ENCODE peak calls at places on chromosome 21, in six cellular contexts. One of them, this sample, is unnamed.

GRCh38 chr21:15742052-15742451 is 12.3 kb downstream of the USP25 start:
- DNase-seq in left lung: no peak
- DNase-seq in H9: no peak
- DNase-seq in GM12864: no peak
- DNase-seq in CD8-positive, alpha-beta T cell: no peak
- DNase-seq in neural crest cell: no peak
- DNase-seq in this sample: no peak

GRCh38 chr21:28754127-28754611 is 238.5 kb downstream of the LTN1 start:
- DNase-seq in GM12864: no peak
- DNase-seq in left lung: no peak
- DNase-seq in neural crest cell: no peak
- DNase-seq in H9: no peak
- DNase-seq in CD8-positive, alpha-beta T cell: no peak
- DNase-seq in this sample: no peak

GRCh38 chr21:19853709-19854575 is 1144.3 kb upstream of the NCAM2 start:
- DNase-seq in H9: peak; percentile 59
- DNase-seq in left lung: peak; percentile 33
- DNase-seq in GM12864: no peak
- DNase-seq in CD8-positive, alpha-beta T cell: no peak
- DNase-seq in neural crest cell: no peak
- DNase-seq in this sample: no peak

GRCh38 chr21:19256934-19257660 is 853.5 kb upstream of the TMPRSS15 start:
- DNase-seq in GM12864: no peak
- DNase-seq in CD8-positive, alpha-beta T cell: no peak
- DNase-seq in neural crest cell: no peak
- DNase-seq in H9: no peak
- DNase-seq in left lung: no peak
- DNase-seq in this sample: no peak

GRCh38 chr21:21051109-21052055 is 53.2 kb downstream of the NCAM2 start:
- DNase-seq in GM12864: no peak
- DNase-seq in H9: no peak
- DNase-seq in left lung: no peak
- DNase-seq in CD8-positive, alpha-beta T cell: no peak
- DNase-seq in neural crest cell: no peak
- DNase-seq in this sample: no peak

GRCh38 chr21:16072176-16072575 is 342.4 kb downstream of the USP25 start:
- DNase-seq in CD8-positive, alpha-beta T cell: no peak
- DNase-seq in left lung: no peak
- DNase-seq in H9: no peak
- DNase-seq in neural crest cell: no peak
- DNase-seq in GM12864: no peak
- DNase-seq in this sample: no peak

GRCh38 chr21:45468051-45468970 is 63.3 kb downstream of the COL18A1 start:
- DNase-seq in neural crest cell: no peak
- DNase-seq in GM12864: no peak
- DNase-seq in H9: no peak
- DNase-seq in CD8-positive, alpha-beta T cell: no peak
- DNase-seq in left lung: no peak
- DNase-seq in this sample: no peak

GRCh38 chr21:42833439-42833815 is 45.9 kb downstream of the WDR4 start:
- DNase-seq in H9: peak; percentile 65
- DNase-seq in left lung: no peak
- DNase-seq in GM12864: peak; percentile 42
- DNase-seq in CD8-positive, alpha-beta T cell: peak; percentile 47
- DNase-seq in neural crest cell: no peak
- DNase-seq in this sample: no peak

GRCh38 chr21:14741237-14741636 is 195.1 kb upstream of the SAMSN1 start:
- DNase-seq in neural crest cell: no peak
- DNase-seq in CD8-positive, alpha-beta T cell: no peak
- DNase-seq in H9: no peak
- DNase-seq in GM12864: no peak
- DNase-seq in left lung: no peak
- DNase-seq in this sample: no peak

GRCh38 chr21:9763807-9764206 is 757.6 kb upstream of the TPTE start:
- DNase-seq in GM12864: no peak
- DNase-seq in left lung: no peak
- DNase-seq in neural crest cell: no peak
- DNase-seq in CD8-positive, alpha-beta T cell: no peak
- DNase-seq in H9: no peak
- DNase-seq in this sample: no peak

GRCh38 chr21:33543505-33544129 is 779 bp downstream of the SON start:
- DNase-seq in left lung: peak; percentile 70
- DNase-seq in H9: peak; percentile 66
- DNase-seq in CD8-positive, alpha-beta T cell: no peak
- DNase-seq in GM12864: no peak
- DNase-seq in neural crest cell: peak; percentile 72
- DNase-seq in this sample: peak; percentile 83

GRCh38 chr21:32412162-32412997 is at the start of gene EVA1C:
- DNase-seq in CD8-positive, alpha-beta T cell: peak; percentile 83
- DNase-seq in left lung: peak; percentile 55
- DNase-seq in neural crest cell: no peak
- DNase-seq in GM12864: no peak
- DNase-seq in H9: peak; percentile 69
- DNase-seq in this sample: peak; percentile 13
- TF ChIP-seq CTCF in CD8-positive, alpha-beta T cell: peak; percentile 23
- TF ChIP-seq CTCF in left lung: no peak
- TF ChIP-seq CTCF in neural crest cell: no peak
- TF ChIP-seq CTCF in GM12864: no peak
- TF ChIP-seq CTCF in H9: no peak
- TF ChIP-seq CTCF in this sample: no peak

DNA sequence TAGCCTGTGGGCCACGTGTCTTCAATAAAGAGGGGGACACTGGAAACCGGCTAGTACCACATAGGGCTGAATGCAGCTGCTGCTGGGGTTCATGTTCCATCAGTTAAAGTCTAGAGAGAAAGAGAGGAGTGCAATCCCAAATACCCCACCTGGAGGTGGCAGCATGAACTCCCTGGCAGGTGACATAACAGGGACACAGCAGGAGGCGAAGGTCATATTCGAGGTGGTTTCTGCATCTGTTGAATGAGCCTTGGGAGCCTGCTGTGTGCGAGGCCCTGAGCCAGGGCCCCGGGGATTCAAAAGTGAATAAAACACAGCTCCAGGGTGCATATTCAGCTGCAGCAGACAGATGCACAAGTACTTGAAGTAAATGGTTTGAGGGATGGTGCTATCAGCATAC is 456.9 kb downstream of the SETD4 start:
- DNase-seq in left lung: no peak
- DNase-seq in GM12864: no peak
- DNase-seq in CD8-positive, alpha-beta T cell: no peak
- DNase-seq in neural crest cell: no peak
- DNase-seq in H9: peak; percentile 52
- DNase-seq in this sample: no peak
- TF ChIP-seq CTCF in left lung: no peak
- TF ChIP-seq CTCF in GM12864: no peak
- TF ChIP-seq CTCF in CD8-positive, alpha-beta T cell: no peak
- TF ChIP-seq CTCF in neural crest cell: no peak
- TF ChIP-seq CTCF in H9: peak; percentile 57
- TF ChIP-seq CTCF in this sample: no peak

GRCh38 chr21:26909972-26910371 is 56.9 kb downstream of the ADAMTS5 start:
- DNase-seq in GM12864: no peak
- DNase-seq in H9: peak; percentile 53
- DNase-seq in left lung: no peak
- DNase-seq in CD8-positive, alpha-beta T cell: no peak
- DNase-seq in neural crest cell: no peak
- DNase-seq in this sample: no peak
- TF ChIP-seq CTCF in GM12864: no peak
- TF ChIP-seq CTCF in H9: peak; percentile 56
- TF ChIP-seq CTCF in left lung: no peak
- TF ChIP-seq CTCF in CD8-positive, alpha-beta T cell: no peak
- TF ChIP-seq CTCF in neural crest cell: no peak
- TF ChIP-seq CTCF in this sample: no peak

GRCh38 chr21:41598561-41599511 is 90.9 kb upstream of the TMPRSS2 start:
- DNase-seq in neural crest cell: no peak
- DNase-seq in H9: no peak
- DNase-seq in left lung: peak; percentile 78
- DNase-seq in CD8-positive, alpha-beta T cell: no peak
- DNase-seq in GM12864: no peak
- DNase-seq in this sample: no peak
- TF ChIP-seq CTCF in neural crest cell: no peak
- TF ChIP-seq CTCF in H9: no peak
- TF ChIP-seq CTCF in left lung: no peak
- TF ChIP-seq CTCF in CD8-positive, alpha-beta T cell: no peak
- TF ChIP-seq CTCF in GM12864: no peak
- TF ChIP-seq CTCF in this sample: no peak

GRCh38 chr21:37502947-37503346 is 136.4 kb downstream of the DYRK1A start:
- DNase-seq in left lung: no peak
- DNase-seq in CD8-positive, alpha-beta T cell: no peak
- DNase-seq in GM12864: no peak
- DNase-seq in neural crest cell: no peak
- DNase-seq in H9: no peak
- DNase-seq in this sample: no peak

GRCh38 chr21:37498664-37499063 is 132.1 kb downstream of the DYRK1A start:
- DNase-seq in left lung: no peak
- DNase-seq in H9: no peak
- DNase-seq in neural crest cell: no peak
- DNase-seq in CD8-positive, alpha-beta T cell: no peak
- DNase-seq in GM12864: no peak
- DNase-seq in this sample: no peak

GRCh38 chr21:37496972-37497371 is 130.4 kb downstream of the DYRK1A start:
- DNase-seq in left lung: no peak
- DNase-seq in neural crest cell: no peak
- DNase-seq in GM12864: no peak
- DNase-seq in CD8-positive, alpha-beta T cell: no peak
- DNase-seq in H9: no peak
- DNase-seq in this sample: no peak
- TF ChIP-seq CTCF in left lung: no peak
- TF ChIP-seq CTCF in neural crest cell: peak; percentile 56
- TF ChIP-seq CTCF in GM12864: peak; percentile 20
- TF ChIP-seq CTCF in CD8-positive, alpha-beta T cell: no peak
- TF ChIP-seq CTCF in H9: peak; percentile 60
- TF ChIP-seq CTCF in this sample: peak; percentile 9

DNA sequence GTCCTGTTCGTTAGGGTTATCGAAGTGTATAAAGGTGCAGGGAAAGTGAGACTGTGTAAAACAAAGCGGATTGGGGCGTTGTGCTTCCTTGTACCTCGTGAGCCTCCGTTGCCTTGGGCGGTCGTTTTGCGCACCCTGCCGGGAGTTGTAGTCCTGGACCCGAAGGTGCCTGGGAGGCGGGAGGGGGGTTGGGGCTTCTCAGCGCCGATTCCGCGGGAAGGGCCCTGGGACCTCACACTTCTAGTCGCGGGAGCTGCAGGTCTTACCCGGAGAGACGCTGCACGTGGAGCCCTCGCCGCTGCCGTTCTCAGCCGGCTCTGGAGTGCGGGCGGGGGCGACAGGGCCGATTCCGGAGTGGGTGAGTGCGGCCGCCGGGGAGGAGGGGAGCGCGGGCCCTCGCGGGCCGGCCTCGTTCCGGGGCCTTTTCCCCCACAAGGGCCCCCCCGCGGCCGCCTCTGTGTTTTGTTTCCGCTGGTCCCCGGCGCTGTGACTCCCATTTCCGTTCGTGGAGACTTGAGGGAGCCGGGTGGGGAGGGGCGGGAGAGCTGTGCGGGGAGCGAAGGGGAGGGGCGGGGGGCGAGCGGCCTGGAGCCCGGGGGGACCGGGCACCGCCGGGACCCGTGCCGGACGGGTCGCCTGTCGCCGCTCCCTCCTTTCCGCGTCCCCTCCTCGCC is 586 bp downstream of the GABPA start:
- DNase-seq in H9: peak; percentile 91
- DNase-seq in left lung: peak; percentile 94
- DNase-seq in GM12864: peak; percentile 84
- DNase-seq in CD8-positive, alpha-beta T cell: peak; percentile 88
- DNase-seq in neural crest cell: peak; percentile 81
- DNase-seq in this sample: peak; percentile 91
- TF ChIP-seq CTCF in H9: no peak
- TF ChIP-seq CTCF in left lung: no peak
- TF ChIP-seq CTCF in GM12864: no peak
- TF ChIP-seq CTCF in CD8-positive, alpha-beta T cell: no peak
- TF ChIP-seq CTCF in neural crest cell: no peak
- TF ChIP-seq CTCF in this sample: no peak

GRCh38 chr21:37087188-37087587 is 14.1 kb downstream of the TTC3 start:
- DNase-seq in H9: no peak
- DNase-seq in left lung: no peak
- DNase-seq in GM12864: no peak
- DNase-seq in neural crest cell: no peak
- DNase-seq in CD8-positive, alpha-beta T cell: no peak
- DNase-seq in this sample: no peak
- TF ChIP-seq CTCF in H9: peak; percentile 35
- TF ChIP-seq CTCF in left lung: no peak
- TF ChIP-seq CTCF in GM12864: no peak
- TF ChIP-seq CTCF in neural crest cell: peak; percentile 55
- TF ChIP-seq CTCF in CD8-positive, alpha-beta T cell: peak; percentile 21
- TF ChIP-seq CTCF in this sample: no peak

This sample was measured in GM06990.